ENCODE peak calls at places on chromosomes 7 and 10, in five cellular contexts. One of them, this sample, is unnamed.

GRCh38 chr7:98357751-98358161 is 43.1 kb downstream of the BAIAP2L1 start:
- DNase-seq in A549: peak
- DNase-seq in H1: no peak
- DNase-seq in HepG2: peak
- DNase-seq in K562: no peak
- DNase-seq in this sample: peak

GRCh38 chr10:29613791-29614190 is 21.0 kb downstream of the SVIL start:
- DNase-seq in A549: no peak
- DNase-seq in H1: no peak
- DNase-seq in HepG2: no peak
- DNase-seq in K562: no peak
- DNase-seq in this sample: peak

GRCh38 chr7:76408121-76408560 is 1.4 kb downstream of the SSC4D start:
- DNase-seq in A549: no peak
- DNase-seq in H1: no peak
- DNase-seq in HepG2: peak
- DNase-seq in K562: no peak
- DNase-seq in this sample: no peak

GRCh38 chr7:44615793-44616192 is 9.4 kb downstream of the OGDH start:
- DNase-seq in A549: no peak
- DNase-seq in H1: no peak
- DNase-seq in HepG2: no peak
- DNase-seq in K562: no peak
- DNase-seq in this sample: no peak

GRCh38 chr7:98178762-98179490 is 32.3 kb upstream of the BHLHA15 start:
- DNase-seq in A549: no peak
- DNase-seq in H1: peak
- DNase-seq in HepG2: no peak
- DNase-seq in K562: no peak
- DNase-seq in this sample: no peak

GRCh38 chr10:59585046-59585700 is 124.5 kb downstream of the SLC16A9 start:
- DNase-seq in A549: no peak
- DNase-seq in H1: no peak
- DNase-seq in HepG2: no peak
- DNase-seq in K562: no peak
- DNase-seq in this sample: no peak

GRCh38 chr7:100490483-100491191 is 6.9 kb downstream of the NYAP1 start:
- DNase-seq in A549: no peak
- DNase-seq in H1: no peak
- DNase-seq in HepG2: no peak
- DNase-seq in K562: no peak
- DNase-seq in this sample: no peak

GRCh38 chr10:33832124-33832787 is 497.8 kb upstream of the NRP1 start:
- DNase-seq in A549: no peak
- DNase-seq in H1: no peak
- DNase-seq in HepG2: peak
- DNase-seq in K562: no peak
- DNase-seq in this sample: no peak

GRCh38 chr7:113912881-113913280 is 5.9 kb downstream of the PPP1R3A start:
- DNase-seq in A549: no peak
- DNase-seq in H1: no peak
- DNase-seq in HepG2: no peak
- DNase-seq in K562: no peak
- DNase-seq in this sample: no peak

GRCh38 chr7:157519246-157519645 is 182.4 kb downstream of the DNAJB6 start:
- DNase-seq in A549: no peak
- DNase-seq in H1: no peak
- DNase-seq in HepG2: no peak
- DNase-seq in K562: no peak
- DNase-seq in this sample: no peak

GRCh38 chr7:116511552-116512523 is 12.3 kb downstream of the CAV2 start:
- DNase-seq in A549: peak
- DNase-seq in H1: no peak
- DNase-seq in HepG2: peak
- DNase-seq in K562: peak
- DNase-seq in this sample: peak

GRCh38 chr10:133017203-133017601 is 70.5 kb upstream of the ADGRA1 start:
- DNase-seq in A549: no peak
- DNase-seq in H1: no peak
- DNase-seq in HepG2: no peak
- DNase-seq in K562: no peak
- DNase-seq in this sample: no peak

GRCh38 chr10:61964059-61964709 is 62.7 kb downstream of the ARID5B start:
- DNase-seq in A549: no peak
- DNase-seq in H1: no peak
- DNase-seq in HepG2: peak
- DNase-seq in K562: no peak
- DNase-seq in this sample: peak
- H3K4me2 ChIP-seq in A549: peak
- H3K4me2 ChIP-seq in H1: no peak
- H3K4me2 ChIP-seq in HepG2: peak
- H3K4me2 ChIP-seq in K562: no peak
- H3K4me2 ChIP-seq in this sample: peak

GRCh38 chr10:46035923-46036849 is 5.8 kb upstream of the NCOA4 start:
- DNase-seq in A549: no peak
- DNase-seq in H1: no peak
- DNase-seq in HepG2: peak
- DNase-seq in K562: no peak
- DNase-seq in this sample: no peak

GRCh38 chr10:46030091-46030937 is at the start of gene NCOA4:
- DNase-seq in A549: peak
- DNase-seq in H1: peak
- DNase-seq in HepG2: peak
- DNase-seq in K562: peak
- DNase-seq in this sample: peak

GRCh38 chr10:46037107-46037900 is 6.9 kb upstream of the NCOA4 start:
- DNase-seq in A549: no peak
- DNase-seq in H1: no peak
- DNase-seq in HepG2: no peak
- DNase-seq in K562: no peak
- DNase-seq in this sample: no peak

GRCh38 chr10:46031648-46032532 is 1.5 kb upstream of the NCOA4 start:
- DNase-seq in A549: no peak
- DNase-seq in H1: no peak
- DNase-seq in HepG2: peak
- DNase-seq in K562: peak
- DNase-seq in this sample: no peak

DNA sequence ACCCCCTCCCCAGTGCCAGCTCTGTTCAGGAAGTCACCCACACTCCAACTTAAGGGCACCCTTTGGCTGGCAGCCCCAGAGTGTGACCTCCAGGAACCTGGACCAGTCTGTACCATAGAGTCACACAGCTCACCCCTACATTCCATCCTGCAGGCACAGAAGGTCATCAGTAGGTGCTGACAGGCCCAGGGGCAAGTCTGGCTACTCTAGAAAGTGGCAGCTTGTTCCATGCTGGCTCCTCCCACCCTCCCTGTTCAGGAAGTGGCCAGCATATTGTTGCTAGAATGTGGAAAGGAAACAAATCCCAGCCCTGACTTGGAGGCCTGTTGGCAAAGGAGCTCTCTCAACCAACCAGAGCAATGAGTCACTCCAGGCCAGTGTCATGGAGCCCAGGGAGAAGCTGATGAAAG is 3.2 kb upstream of the NCOA4 start:
- DNase-seq in A549: peak
- DNase-seq in H1: no peak
- DNase-seq in HepG2: peak
- DNase-seq in K562: no peak
- DNase-seq in this sample: peak
- TF ChIP-seq MAFK in A549: no peak
- TF ChIP-seq MAFK in H1: no peak
- TF ChIP-seq MAFK in HepG2: no peak
- TF ChIP-seq MAFK in K562: no peak
- TF ChIP-seq MAFK in this sample: no peak

GRCh38 chr10:73781879-73782748 is at the start of gene CHCHD1:
- DNase-seq in A549: peak
- DNase-seq in H1: peak
- DNase-seq in HepG2: peak
- DNase-seq in K562: peak
- DNase-seq in this sample: peak

GRCh38 chr10:73782749-73783085 is 869 bp downstream of the CHCHD1 start:
- DNase-seq in A549: no peak
- DNase-seq in H1: no peak
- DNase-seq in HepG2: no peak
- DNase-seq in K562: no peak
- DNase-seq in this sample: no peak

GRCh38 chr10:73785721-73786511 is 510 bp downstream of the ZSWIM8 start:
- DNase-seq in A549: no peak
- DNase-seq in H1: no peak
- DNase-seq in HepG2: no peak
- DNase-seq in K562: peak
- DNase-seq in this sample: peak

GRCh38 chr10:73786512-73786885 is 1.1 kb downstream of the ZSWIM8 start:
- DNase-seq in A549: no peak
- DNase-seq in H1: no peak
- DNase-seq in HepG2: no peak
- DNase-seq in K562: no peak
- DNase-seq in this sample: no peak

DNA sequence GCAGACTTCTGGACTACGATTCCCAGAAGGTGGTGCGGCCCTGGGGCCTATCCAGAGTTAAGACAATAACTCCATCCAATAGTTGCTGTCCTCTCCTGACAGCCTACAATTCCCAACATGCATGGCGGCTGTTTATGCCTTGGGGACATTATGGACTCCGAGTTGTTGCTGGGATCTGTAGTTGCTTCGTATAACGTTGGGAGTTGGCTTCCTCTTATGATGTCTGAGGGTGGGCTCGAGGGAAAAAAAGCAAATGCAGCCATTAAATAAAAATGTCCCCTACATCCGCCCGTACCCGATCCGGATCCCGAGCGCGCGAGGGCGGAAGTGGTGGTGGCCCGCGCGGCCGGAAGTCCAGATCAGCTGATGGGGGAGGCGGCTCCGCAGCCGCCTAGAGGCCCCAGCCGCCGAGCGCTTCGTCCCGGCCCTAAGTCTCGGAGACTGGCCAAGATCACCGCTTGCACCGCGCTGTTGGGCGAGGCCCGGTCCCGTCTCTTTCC is at the start of gene ZSWIM8:
- DNase-seq in A549: peak
- DNase-seq in H1: peak
- DNase-seq in HepG2: peak
- DNase-seq in K562: peak
- DNase-seq in this sample: peak
- TF ChIP-seq POLR2A in A549: peak
- TF ChIP-seq POLR2A in H1: no peak
- TF ChIP-seq POLR2A in HepG2: peak
- TF ChIP-seq POLR2A in K562: peak
- TF ChIP-seq POLR2A in this sample: peak

DNA sequence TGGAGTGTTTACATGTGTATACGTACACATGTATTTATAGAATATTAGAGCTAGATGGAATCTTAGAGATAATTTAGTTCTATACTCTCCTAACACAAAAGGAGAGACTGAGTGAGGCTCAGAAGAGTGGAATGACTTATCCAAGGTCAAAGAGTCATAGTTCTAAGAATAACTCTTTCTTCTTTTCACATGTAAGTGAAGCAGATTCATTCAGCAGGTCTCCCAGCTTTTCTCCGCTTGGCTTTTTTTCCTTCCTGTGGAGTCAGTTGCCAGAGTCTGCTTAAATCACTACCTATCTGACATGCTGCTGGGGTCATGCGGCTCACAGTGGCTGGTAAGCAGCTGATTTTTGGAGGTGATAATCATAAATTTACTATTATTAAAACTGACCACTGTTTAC is 432.1 kb downstream of the PLXDC2 start:
- DNase-seq in A549: no peak
- DNase-seq in H1: no peak
- DNase-seq in HepG2: no peak
- DNase-seq in K562: no peak
- DNase-seq in this sample: no peak
- H3K4me2 ChIP-seq in A549: no peak
- H3K4me2 ChIP-seq in H1: no peak
- H3K4me2 ChIP-seq in HepG2: no peak
- H3K4me2 ChIP-seq in K562: no peak
- H3K4me2 ChIP-seq in this sample: no peak

GRCh38 chr10:125039354-125039769 is 97.4 kb downstream of the ZRANB1 start:
- DNase-seq in A549: no peak
- DNase-seq in H1: no peak
- DNase-seq in HepG2: no peak
- DNase-seq in K562: no peak
- DNase-seq in this sample: no peak
- TF ChIP-seq MAFK in A549: no peak
- TF ChIP-seq MAFK in H1: no peak
- TF ChIP-seq MAFK in HepG2: no peak
- TF ChIP-seq MAFK in K562: no peak
- TF ChIP-seq MAFK in this sample: no peak

This sample was measured in IMR-90.